ENCODE peak calls at places on chromosomes 6 and 20, in nine cellular contexts. A is left lung, P is astrocyte of the spinal cord, T is GM23338, W is A549, M is AG10803, S is tibial nerve, B is ovary, Z is fibroblast of mammary gland. R is an unnamed sample.

GRCh38 chr20:50163570-50164317 is 10.2 kb upstream of the PEDS1 start:
- DNase-seq in S (peak), W (no peak), B (no peak), P (peak), T (no peak), Z (peak), M (peak), A (no peak), R (no peak)

GRCh38 chr6:105601541-105602174 is 198.8 kb upstream of the PREP start:
- DNase-seq in B (peak), A (peak), P (peak), S (peak), Z (peak), T (no peak), W (peak), M (peak), R (no peak)

GRCh38 chr20:62860391-62860923 is 1.2 kb downstream of the TCFL5 start:
- DNase-seq in M (peak), A (peak), B (no peak), W (no peak), S (no peak), P (no peak), T (peak), Z (peak), R (no peak)

GRCh38 chr6:98583506-98583905 is 250.9 kb upstream of the POU3F2 start:
- DNase-seq in Z (no peak), M (no peak), B (no peak), P (no peak), S (no peak), W (no peak), A (no peak), T (no peak), R (no peak)

GRCh38 chr6:37222125-37222967 is 35.2 kb upstream of the TBC1D22B start:
- DNase-seq in T (peak), M (peak), A (peak), W (peak), S (no peak), P (peak), B (peak), Z (peak), R (peak)

GRCh38 chr6:4133941-4134838 is 1.2 kb downstream of the ECI2 start:
- DNase-seq in T (peak), S (peak), A (peak), Z (peak), M (no peak), B (peak), W (peak), P (peak), R (peak)

GRCh38 chr6:68876792-68877493 is 241.9 kb downstream of the ADGRB3 start:
- DNase-seq in W (no peak), B (no peak), S (no peak), Z (peak), A (no peak), M (peak), P (peak), T (peak), R (no peak)

GRCh38 chr20:34473262-34473883 is 42.8 kb upstream of the DYNLRB1 start:
- DNase-seq in T (peak), M (peak), Z (peak), W (peak), A (peak), B (peak), P (peak), S (peak), R (no peak)

GRCh38 chr6:9614778-9615177 is 800.1 kb downstream of the TFAP2A start:
- DNase-seq in Z (no peak), M (no peak), W (no peak), A (no peak), S (no peak), B (no peak), T (no peak), P (no peak), R (no peak)

GRCh38 chr20:32067234-32067821 is 15.3 kb downstream of the HCK start:
- DNase-seq in W (no peak), M (peak), Z (peak), B (no peak), A (no peak), S (no peak), T (no peak), P (peak), R (no peak)

GRCh38 chr20:63344616-63345327 is 16.4 kb downstream of the CHRNA4 start:
- DNase-seq in P (no peak), Z (peak), W (no peak), A (no peak), S (no peak), T (no peak), M (peak), B (no peak), R (no peak)

GRCh38 chr6:131831392-131831791 is 23.6 kb downstream of the ENPP1 start:
- DNase-seq in M (peak), B (no peak), A (no peak), P (peak), T (no peak), S (no peak), W (no peak), Z (peak), R (no peak)

GRCh38 chr6:122871079-122871478 is 82.0 kb downstream of the SMPDL3A start:
- DNase-seq in T (no peak), W (no peak), B (no peak), P (no peak), S (no peak), A (no peak), M (no peak), Z (peak), R (no peak)

GRCh38 chr6:139251377-139252017 is 40.3 kb downstream of the TXLNB start:
- DNase-seq in B (no peak), Z (no peak), A (no peak), T (no peak), S (no peak), W (no peak), P (no peak), M (peak), R (no peak)

GRCh38 chr6:93394471-93394870 is 24.9 kb downstream of the EPHA7 start:
- DNase-seq in M (no peak), B (no peak), P (no peak), T (no peak), S (no peak), A (no peak), Z (no peak), W (no peak), R (no peak)

GRCh38 chr6:111781055-111781708 is 92.1 kb downstream of the FYN start:
- DNase-seq in P (no peak), A (no peak), M (peak), S (no peak), B (peak), W (no peak), T (no peak), Z (peak), R (no peak)

GRCh38 chr6:111846511-111847409 is 26.5 kb downstream of the FYN start:
- DNase-seq in Z (no peak), S (no peak), P (no peak), M (peak), A (no peak), T (no peak), W (no peak), B (no peak), R (no peak)

GRCh38 chr20:4585104-4585753 is 136.5 kb upstream of the PRND start:
- DNase-seq in B (no peak), A (no peak), S (no peak), W (no peak), T (peak), Z (peak), M (peak), P (peak), R (no peak)

GRCh38 chr6:160088069-160088773 is 33.4 kb upstream of the SLC22A1 start:
- DNase-seq in Z (peak), A (no peak), P (peak), T (peak), S (peak), M (peak), B (peak), W (peak), R (no peak)
- TF ChIP-seq CTCF in Z (peak), A (peak), P (peak), T (peak), S (peak), M (peak), B (peak), W (peak), R (no peak)

DNA sequence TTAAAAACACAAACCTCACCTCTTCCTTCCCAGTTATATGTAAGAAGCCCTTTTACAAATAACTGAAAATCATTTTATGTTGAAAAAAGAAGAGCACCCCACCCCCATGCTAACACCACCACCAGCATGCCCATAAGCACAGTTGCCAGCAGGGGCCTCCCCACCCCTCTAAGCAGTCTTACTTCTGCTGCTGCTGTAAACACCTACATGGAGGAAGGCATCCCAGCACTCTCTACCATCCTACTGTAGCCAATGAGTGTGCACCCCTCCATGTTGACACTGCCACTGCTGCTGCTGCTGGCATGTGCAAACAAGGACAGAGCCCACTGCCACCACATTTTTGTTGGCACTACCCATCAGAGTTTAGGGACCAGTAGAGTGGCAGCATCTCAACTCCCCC is 49.6 kb upstream of the PHIP start:
- DNase-seq in T (peak), A (no peak), S (no peak), B (no peak), W (no peak), P (no peak), Z (no peak), M (no peak), R (no peak)
- TF ChIP-seq CTCF in T (peak), A (no peak), S (no peak), B (no peak), W (no peak), P (no peak), Z (no peak), M (no peak), R (no peak)

DNA sequence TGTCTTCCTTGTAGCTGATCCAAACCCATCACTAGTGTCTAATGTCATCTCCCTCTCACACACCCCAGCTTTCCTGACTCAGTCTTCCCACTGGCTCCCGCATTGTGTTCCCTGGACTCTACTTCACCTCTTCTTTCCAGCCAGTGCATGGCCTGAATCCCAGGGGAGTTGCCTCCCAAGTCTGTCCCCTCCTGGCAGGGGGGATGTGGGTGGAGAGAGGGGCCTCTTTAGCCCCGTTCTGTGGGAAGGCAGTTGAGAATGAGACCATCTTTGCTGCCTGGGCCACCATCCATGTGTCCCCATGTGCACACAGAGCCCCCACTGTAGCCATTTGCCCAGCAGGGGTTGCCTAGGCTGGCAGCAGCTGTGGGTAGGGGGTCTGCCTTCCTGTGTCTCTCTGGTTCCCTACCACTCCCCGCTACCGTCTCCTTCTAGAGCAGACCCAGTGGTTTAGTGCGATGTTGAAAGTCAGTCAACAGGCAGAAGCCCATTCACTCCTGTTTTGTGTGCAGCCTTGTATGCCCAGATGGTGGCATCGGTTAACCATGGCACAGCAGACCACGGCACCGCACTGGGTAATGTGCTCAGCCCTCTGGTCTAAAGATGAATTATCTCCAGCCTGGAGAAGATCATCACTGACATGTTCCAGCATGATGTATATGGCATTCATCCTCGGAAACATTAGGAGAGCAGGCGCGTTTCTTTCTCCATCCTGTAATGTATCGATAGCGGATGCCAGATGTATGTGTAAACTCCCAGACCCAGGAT is 178.8 kb upstream of the SNX9 start:
- DNase-seq in M (peak), Z (no peak), P (no peak), S (no peak), W (peak), B (no peak), T (no peak), A (no peak), R (no peak)
- TF ChIP-seq CTCF in M (peak), Z (peak), P (peak), S (no peak), W (peak), B (no peak), T (peak), A (no peak), R (no peak)

DNA sequence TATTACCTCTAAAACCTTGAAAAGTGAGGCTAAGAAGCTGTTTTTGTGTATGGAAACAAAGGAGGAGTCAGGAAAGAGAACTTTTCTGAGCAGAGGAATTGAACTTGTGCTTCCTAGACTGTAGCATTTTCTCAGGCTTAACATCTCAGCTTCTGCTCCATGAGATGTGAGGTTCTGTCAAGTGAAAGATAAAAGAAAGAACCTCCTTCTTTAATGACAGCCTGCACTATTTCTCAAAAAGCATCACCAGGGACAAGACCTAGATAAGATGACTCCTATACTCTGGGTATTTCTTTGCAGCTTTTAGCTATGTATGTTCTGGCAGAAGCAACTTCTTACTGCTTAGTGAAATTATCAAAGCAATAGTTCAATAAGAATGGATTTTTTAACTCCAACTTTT is 87.6 kb upstream of the KCNQ5 start:
- DNase-seq in B (no peak), M (no peak), T (no peak), P (no peak), Z (no peak), S (no peak), A (no peak), W (no peak), R (no peak)
- TF ChIP-seq CTCF in B (no peak), M (no peak), T (no peak), P (no peak), Z (no peak), S (no peak), A (no peak), W (no peak), R (no peak)

GRCh38 chr6:35048631-35049083 is 92.5 kb downstream of the TCP11 start:
- DNase-seq in B (no peak), P (peak), A (peak), Z (peak), M (peak), S (no peak), W (no peak), T (peak), R (no peak)
- TF ChIP-seq CTCF in B (no peak), P (peak), A (no peak), Z (peak), M (peak), S (peak), W (no peak), T (peak), R (no peak)